ENCODE peak calls at places on chromosomes 7 and 10, in nine cellular contexts. F is AG04450; E is IMR-90; O is Caco-2; S is A549; X is cardiac muscle cell; G is GM20000; A is BJ; U is CD8-positive, alpha-beta T cell. R is an unnamed sample.

GRCh38 chr7:108684629-108685028 is 115.0 kb downstream of the DNAJB9 start:
- DNase-seq in S (no peak), E (no peak), F (no peak), U (no peak), A (no peak), G (no peak), O (no peak), X (peak), R (no peak)

GRCh38 chr7:44320141-44320540 is 5.3 kb downstream of the CAMK2B start:
- DNase-seq in F (no peak), X (no peak), S (no peak), U (no peak), O (no peak), G (no peak), A (no peak), E (peak), R (no peak)

GRCh38 chr7:100077205-100077604 is 4.3 kb downstream of the ZNF3 start:
- DNase-seq in F (no peak), O (no peak), E (no peak), S (no peak), A (no peak), G (no peak), X (no peak), U (no peak), R (no peak)

GRCh38 chr7:155222046-155222445 is 75.6 kb upstream of the INSIG1 start:
- DNase-seq in S (no peak), X (no peak), U (no peak), E (no peak), O (no peak), F (no peak), G (no peak), A (no peak), R (no peak)

GRCh38 chr7:70230761-70231160 is 632.5 kb downstream of the AUTS2 start:
- DNase-seq in U (no peak), A (no peak), O (no peak), E (no peak), G (no peak), S (no peak), F (no peak), X (no peak), R (no peak)

GRCh38 chr7:138607216-138608126 is 93.7 kb downstream of the SVOPL start:
- DNase-seq in S (no peak), E (no peak), F (no peak), X (no peak), A (no peak), G (no peak), O (no peak), U (no peak), R (no peak)

GRCh38 chr10:88389456-88389855 is 193.7 kb downstream of the RNLS start:
- DNase-seq in A (no peak), O (peak), F (peak), S (no peak), X (peak), G (no peak), E (peak), U (peak), R (peak)

GRCh38 chr10:77522268-77522809 is 115.3 kb downstream of the KCNMA1 start:
- DNase-seq in G (no peak), X (no peak), U (no peak), S (no peak), O (no peak), E (no peak), A (no peak), F (no peak), R (no peak)

GRCh38 chr10:32909461-32909860 is 48.6 kb downstream of the ITGB1 start:
- DNase-seq in F (no peak), U (no peak), S (no peak), X (no peak), G (no peak), E (peak), A (no peak), O (no peak), R (no peak)

GRCh38 chr7:112723416-112723815 is 66.8 kb downstream of the TMEM168 start:
- DNase-seq in U (no peak), G (no peak), S (no peak), O (no peak), X (no peak), A (no peak), F (peak), E (peak), R (no peak)

GRCh38 chr7:77799078-77799964 is 748 bp downstream of the PHTF2 start:
- DNase-seq in E (peak), G (peak), X (peak), A (no peak), F (no peak), U (peak), S (peak), O (peak), R (peak)

GRCh38 chr7:74164985-74165456 is 9.1 kb upstream of the EIF4H start:
- DNase-seq in O (peak), E (peak), U (no peak), A (no peak), S (no peak), F (no peak), G (no peak), X (peak), R (no peak)

GRCh38 chr7:42886866-42887509 is 24.9 kb downstream of the C7orf25 start:
- DNase-seq in F (no peak), S (no peak), O (no peak), U (no peak), G (no peak), E (no peak), A (no peak), X (no peak), R (no peak)

GRCh38 chr7:70571403-70571911 is 560.5 kb upstream of the GALNT17 start:
- DNase-seq in A (no peak), X (peak), G (no peak), U (no peak), O (peak), E (peak), S (peak), F (peak), R (no peak)

GRCh38 chr10:48523820-48524758 is 80.8 kb downstream of the ARHGAP22 start:
- DNase-seq in O (peak), A (no peak), F (no peak), X (peak), S (peak), G (peak), U (no peak), E (no peak), R (peak)

DNA sequence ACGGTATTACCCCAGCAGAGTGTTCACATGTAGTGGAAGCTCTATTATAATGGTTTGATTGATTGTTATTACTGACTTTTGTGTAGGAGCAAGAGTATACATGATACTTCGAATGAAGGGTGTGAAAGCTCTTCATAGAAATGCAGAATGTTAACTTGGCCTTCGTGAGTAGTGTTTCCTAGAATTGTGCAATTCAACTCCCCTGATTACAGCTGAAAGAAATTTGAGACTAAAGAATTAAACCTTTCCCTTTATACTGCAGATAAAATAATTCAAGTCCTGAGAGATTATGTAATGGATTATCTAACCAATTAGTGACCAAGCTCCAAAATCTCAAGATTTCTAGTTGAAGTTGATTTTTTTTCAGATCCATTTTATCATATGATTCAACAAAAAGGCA is 38.2 kb downstream of the MKLN1 start:
- DNase-seq in X (peak), F (no peak), A (peak), U (no peak), S (no peak), E (peak), O (no peak), G (no peak), R (no peak)
- TF ChIP-seq CTCF in X (no peak), F (no peak), A (no peak), U (no peak), S (no peak), E (no peak), O (no peak), G (no peak), R (no peak)

DNA sequence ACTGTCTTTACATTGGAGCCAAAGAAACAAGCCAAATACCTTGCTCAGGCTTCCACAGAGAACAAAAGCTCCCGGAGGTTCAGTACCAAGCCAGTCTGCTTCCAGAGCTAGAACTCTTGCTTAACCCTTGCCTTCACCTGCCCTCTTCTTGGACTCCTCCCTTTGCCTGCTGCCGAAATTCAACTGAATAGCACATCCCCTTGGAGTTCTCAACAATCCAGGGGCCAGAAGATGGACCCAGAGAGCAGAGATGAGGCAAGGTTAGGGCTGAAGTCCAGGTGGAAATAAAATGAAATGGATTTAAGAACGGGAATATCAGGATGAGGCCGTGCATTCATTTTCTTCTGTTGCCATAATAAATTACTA is 876 bp upstream of the PIK3AP1 start:
- DNase-seq in G (no peak), A (no peak), S (no peak), E (no peak), F (no peak), O (peak), X (no peak), U (no peak), R (no peak)
- TF ChIP-seq CTCF in G (no peak), A (no peak), S (no peak), E (no peak), F (no peak), O (no peak), X (no peak), U (no peak), R (no peak)

DNA sequence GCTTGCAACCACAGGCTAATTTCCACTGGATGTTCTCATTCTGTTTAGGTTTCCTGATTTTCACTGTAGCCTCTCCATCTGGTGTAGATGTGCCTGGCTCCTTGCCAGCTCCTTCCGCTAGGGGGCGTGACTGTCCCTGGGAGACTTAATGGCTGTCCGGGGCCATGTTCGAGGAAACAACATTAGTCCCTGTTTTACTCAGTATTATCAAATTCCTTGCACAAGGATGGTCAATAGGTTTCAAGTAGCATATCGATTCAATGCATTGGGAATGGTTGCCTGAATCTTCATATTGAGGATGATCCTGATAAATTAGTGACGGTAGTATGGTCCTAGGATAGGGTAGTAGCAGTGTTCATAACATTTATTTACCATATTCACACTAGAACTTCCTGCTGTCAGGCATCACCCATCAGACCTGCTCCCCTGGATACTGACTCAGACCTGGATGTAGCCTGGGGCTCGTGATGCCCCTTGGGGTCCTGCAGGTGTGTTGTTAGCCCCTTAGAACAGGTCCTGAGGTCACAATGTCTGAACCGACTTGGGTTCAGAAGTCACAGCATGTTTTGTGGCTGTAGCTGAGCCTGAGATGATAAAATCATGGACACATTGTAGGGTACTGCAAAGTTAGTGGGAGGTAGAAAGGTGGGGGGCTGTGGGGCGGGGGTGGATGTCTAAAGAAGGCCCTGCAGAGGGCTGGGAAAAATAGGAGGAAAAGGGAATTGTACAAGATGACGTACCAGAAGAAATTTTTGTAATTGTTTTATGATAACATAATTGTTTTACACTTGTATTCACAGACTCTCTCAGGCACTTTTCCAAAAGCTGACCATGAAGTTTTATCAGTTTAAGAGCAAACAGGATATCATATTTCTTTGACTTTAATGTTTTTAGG is 8.9 kb upstream of the EXOC6 start:
- DNase-seq in S (peak), X (peak), E (peak), A (no peak), G (peak), F (no peak), U (peak), O (peak), R (peak)
- TF ChIP-seq CTCF in S (peak), X (peak), E (peak), A (peak), G (peak), F (peak), U (peak), O (peak), R (peak)

DNA sequence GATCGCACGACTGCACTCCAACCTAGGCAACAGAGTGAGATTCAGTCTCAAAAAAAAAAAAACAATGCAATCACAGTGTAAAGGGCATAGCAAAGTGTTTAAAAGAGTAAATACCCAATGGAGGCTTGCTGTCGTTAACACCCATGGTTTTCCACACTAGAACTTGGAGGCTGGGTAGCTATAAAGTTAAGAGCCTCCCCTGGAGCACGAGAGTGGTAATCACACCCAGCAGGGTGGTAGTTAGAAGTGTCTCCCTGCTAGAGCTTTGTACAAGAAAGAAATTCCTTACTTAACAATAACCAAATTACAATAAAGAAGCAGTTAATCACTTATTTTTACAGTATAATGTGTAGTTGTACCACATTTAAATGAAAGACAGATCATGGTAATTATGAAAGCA is 1078.9 kb downstream of the NRG3 start:
- DNase-seq in G (no peak), O (no peak), X (no peak), U (no peak), F (no peak), S (no peak), E (no peak), A (no peak), R (no peak)
- TF ChIP-seq CTCF in G (no peak), O (no peak), X (no peak), U (no peak), F (no peak), S (no peak), E (no peak), A (no peak), R (no peak)

GRCh38 chr7:76216683-76217082 is 15.0 kb downstream of the SRRM3 start:
- DNase-seq in U (no peak), E (no peak), X (no peak), G (no peak), F (no peak), A (no peak), O (no peak), S (no peak), R (peak)
- TF ChIP-seq CTCF in U (no peak), E (no peak), X (no peak), G (no peak), F (no peak), A (no peak), O (no peak), S (no peak), R (no peak)

R was measured in neural crest cell.